ENCODE peak calls at places on chromosomes 6 and 20, in eight cellular contexts. F, Z, Y, A, G, C, X and D are unnamed samples.
A peak's percentile ranks its signal among the peaks of the same experiment; 100 is the strongest.

GRCh38 chr20:36311854-36312723 is 6.0 kb downstream of the DLGAP4 start:
- DNase-seq in F (no peak), Z (no peak), Y (no peak), A (no peak), G (no peak), C (no peak), X (no peak), D (no peak)

GRCh38 chr6:134379086-134379485 is 61.2 kb upstream of the SGK1 start:
- DNase-seq in F (no peak), Z (peak; percentile 96), Y (peak; percentile 54), A (no peak), G (no peak), C (no peak), X (no peak), D (no peak)

GRCh38 chr6:24949020-24949569 is 13.3 kb upstream of the RIPOR2 start:
- DNase-seq in F (no peak), Z (no peak), Y (no peak), A (no peak), G (no peak), C (no peak), X (no peak), D (no peak)

GRCh38 chr6:107866606-107867301 is 42.6 kb upstream of the SCML4 start:
- DNase-seq in F (peak; percentile 11), Z (no peak), Y (no peak), A (no peak), G (no peak), C (peak; percentile 46), X (no peak), D (peak; percentile 22)

GRCh38 chr6:134373282-134373922 is 55.5 kb upstream of the SGK1 start:
- DNase-seq in F (no peak), Z (no peak), Y (no peak), A (peak; percentile 49), G (peak; percentile 63), C (no peak), X (no peak), D (peak; percentile 68)

GRCh38 chr20:9293145-9293544 is 221.2 kb upstream of the LAMP5 start:
- DNase-seq in F (no peak), Z (no peak), Y (no peak), A (no peak), G (no peak), C (no peak), X (no peak), D (no peak)

GRCh38 chr6:4797590-4797989 is 21.4 kb downstream of the CDYL start:
- DNase-seq in F (no peak), Z (no peak), Y (no peak), A (no peak), G (no peak), C (no peak), X (no peak), D (no peak)

GRCh38 chr6:36226648-36227047 is 30.1 kb downstream of the BRPF3 start:
- DNase-seq in F (no peak), Z (no peak), Y (no peak), A (no peak), G (no peak), C (no peak), X (no peak), D (no peak)

GRCh38 chr6:87730310-87730709 is 28.3 kb upstream of the AKIRIN2 start:
- DNase-seq in F (no peak), Z (peak; percentile 78), Y (no peak), A (no peak), G (no peak), C (no peak), X (no peak), D (peak; percentile 40)

GRCh38 chr20:42308980-42309524 is 690.9 kb upstream of the CHD6 start:
- DNase-seq in F (no peak), Z (no peak), Y (no peak), A (no peak), G (no peak), C (no peak), X (no peak), D (no peak)

GRCh38 chr20:15005300-15005986 is 668.0 kb upstream of the FLRT3 start:
- DNase-seq in F (no peak), Z (no peak), Y (no peak), A (no peak), G (no peak), C (peak; percentile 41), X (no peak), D (no peak)

GRCh38 chr6:83615025-83615999 is 93.6 kb downstream of the SNAP91 start:
- DNase-seq in F (peak; percentile 1), Z (no peak), Y (no peak), A (no peak), G (peak; percentile 1), C (peak; percentile 59), X (no peak), D (no peak)

GRCh38 chr6:2999621-3000455 is at the start of gene NQO2:
- DNase-seq in F (no peak), Z (no peak), Y (peak; percentile 97), A (no peak), G (peak; percentile 34), C (peak; percentile 96), X (peak; percentile 98), D (peak; percentile 73)

GRCh38 chr20:329325-329695 is 4.0 kb downstream of the SOX12 start:
- DNase-seq in F (no peak), Z (no peak), Y (no peak), A (no peak), G (no peak), C (no peak), X (no peak), D (no peak)

GRCh38 chr6:150464966-150465365 is 96.2 kb downstream of the IYD start:
- DNase-seq in F (no peak), Z (no peak), Y (no peak), A (no peak), G (no peak), C (no peak), X (no peak), D (no peak)

GRCh38 chr20:61186771-61187170 is 65.3 kb upstream of the CDH4 start:
- DNase-seq in F (no peak), Z (no peak), Y (no peak), A (no peak), G (no peak), C (no peak), X (no peak), D (no peak)

GRCh38 chr6:94071835-94072234 is 652.5 kb upstream of the EPHA7 start:
- DNase-seq in F (no peak), Z (no peak), Y (no peak), A (no peak), G (no peak), C (peak; percentile 9), X (no peak), D (no peak)

GRCh38 chr20:63819224-63819917 is 11.7 kb downstream of the ZBTB46 start:
- DNase-seq in F (no peak), Z (no peak), Y (no peak), A (no peak), G (no peak), C (no peak), X (no peak), D (peak; percentile 21)
- TF ChIP-seq CTCF in F (peak; percentile 39), Z (peak; percentile 50), Y (no peak), A (peak; percentile 21), G (peak; percentile 45), C (peak; percentile 36), X (peak; percentile 12), D (peak; percentile 60)

DNA sequence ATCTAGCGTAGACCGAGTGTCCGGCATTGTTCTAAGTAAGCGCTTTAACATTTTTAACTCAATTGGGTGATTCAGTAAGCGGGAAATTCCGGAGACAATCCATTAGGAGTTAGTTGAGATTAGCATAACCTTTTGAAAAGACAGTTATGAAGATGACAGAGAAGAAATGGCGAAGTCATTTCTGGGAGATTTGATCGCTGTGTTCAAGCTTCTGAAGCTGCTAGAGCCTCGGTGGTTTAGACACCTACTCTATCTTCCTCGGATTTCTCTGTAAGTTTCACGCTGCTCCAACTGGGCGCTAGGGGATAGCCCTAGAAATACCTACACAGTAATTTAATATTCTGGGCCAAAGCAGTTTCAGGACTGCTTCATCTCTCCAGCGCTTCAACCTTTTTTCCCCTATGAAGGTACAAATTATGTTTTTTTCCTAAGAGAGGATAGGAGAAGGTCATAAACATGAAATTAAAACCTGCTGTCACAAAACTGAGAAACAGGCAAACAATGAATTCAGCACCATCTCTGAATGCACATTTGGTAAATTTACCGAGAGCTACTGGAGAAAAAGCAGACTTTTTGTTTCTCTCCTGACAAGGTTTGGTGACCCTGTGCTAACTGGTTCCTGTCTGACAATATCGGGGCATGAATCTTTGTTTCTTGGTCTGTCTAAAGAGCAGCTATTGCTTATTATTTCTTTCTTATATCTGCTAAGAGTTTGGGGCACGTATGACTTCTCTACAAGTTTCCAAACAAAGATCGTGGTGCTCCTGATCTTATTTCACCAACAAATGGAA is 22.4 kb downstream of the ZNF311 start:
- DNase-seq in F (no peak), Z (peak; percentile 47), Y (no peak), A (no peak), G (no peak), C (peak; percentile 73), X (no peak), D (peak; percentile 57)
- TF ChIP-seq CTCF in F (no peak), Z (peak; percentile 33), Y (no peak), A (peak; percentile 24), G (peak; percentile 36), C (peak; percentile 26), X (no peak), D (peak; percentile 36)

GRCh38 chr6:38719358-38719757 is 4.2 kb downstream of the DNAH8 start:
- DNase-seq in F (no peak), Z (no peak), Y (no peak), A (no peak), G (no peak), C (no peak), X (no peak), D (no peak)

GRCh38 chr6:38716825-38717224 is 1.7 kb downstream of the DNAH8 start:
- DNase-seq in F (no peak), Z (no peak), Y (no peak), A (no peak), G (no peak), C (no peak), X (no peak), D (no peak)

GRCh38 chr6:38722727-38723334 is 7.7 kb downstream of the DNAH8 start:
- DNase-seq in F (no peak), Z (no peak), Y (no peak), A (no peak), G (no peak), C (no peak), X (no peak), D (no peak)

GRCh38 chr6:38722037-38722436 is 6.9 kb downstream of the DNAH8 start:
- DNase-seq in F (no peak), Z (no peak), Y (no peak), A (no peak), G (no peak), C (no peak), X (no peak), D (no peak)

GRCh38 chr6:38720295-38720694 is 5.2 kb downstream of the DNAH8 start:
- DNase-seq in F (no peak), Z (no peak), Y (no peak), A (no peak), G (no peak), C (no peak), X (no peak), D (no peak)
- TF ChIP-seq CTCF in F (peak; percentile 3), Z (peak; percentile 59), Y (no peak), A (peak; percentile 18), G (peak; percentile 26), C (peak; percentile 21), X (no peak), D (peak; percentile 29)

DNA sequence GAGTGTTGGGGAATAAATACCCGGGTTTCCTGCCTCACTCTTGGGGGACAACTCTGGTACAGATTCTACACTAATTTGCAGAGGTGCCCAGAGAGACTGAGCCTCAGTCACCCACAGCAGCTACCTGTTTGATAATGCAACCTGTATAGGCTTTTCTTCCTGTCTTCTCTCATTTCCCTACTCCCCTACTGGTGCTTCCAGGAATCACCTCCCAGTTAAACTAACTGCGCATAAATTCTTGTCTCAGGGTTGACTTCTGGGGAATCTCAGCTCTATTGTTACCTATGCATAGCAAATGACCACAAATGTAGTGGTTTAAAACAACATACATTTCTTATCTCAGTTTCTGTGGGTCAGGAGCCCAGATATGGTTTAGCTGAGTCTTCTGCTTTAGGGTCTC is 11.3 kb downstream of the OCSTAMP start:
- DNase-seq in F (no peak), Z (no peak), Y (no peak), A (no peak), G (no peak), C (no peak), X (no peak), D (no peak)
- TF ChIP-seq CTCF in F (no peak), Z (no peak), Y (peak; percentile 32), A (no peak), G (peak; percentile 33), C (no peak), X (no peak), D (peak; percentile 30)